ENCODE peak calls at places on chromosomes 11 and 22, in six cellular contexts. One of them, this sample, is unnamed.

GRCh38 chr22:39317084-39317755 is 2.2 kb downstream of the RPL3 start:
- DNase-seq in cardiac muscle cell: no peak
- DNase-seq in right lobe of liver: no peak
- DNase-seq in keratinocyte: peak; percentile 52
- DNase-seq in body of pancreas: no peak
- DNase-seq in thyroid gland: no peak
- DNase-seq in this sample: no peak

GRCh38 chr11:3920148-3920852 is 64.8 kb downstream of the STIM1 start:
- DNase-seq in right lobe of liver: no peak
- DNase-seq in cardiac muscle cell: no peak
- DNase-seq in thyroid gland: peak; percentile 27
- DNase-seq in keratinocyte: no peak
- DNase-seq in body of pancreas: no peak
- DNase-seq in this sample: no peak

GRCh38 chr11:92024788-92025187 is 199.8 kb upstream of the FAT3 start:
- DNase-seq in thyroid gland: no peak
- DNase-seq in body of pancreas: no peak
- DNase-seq in keratinocyte: no peak
- DNase-seq in cardiac muscle cell: no peak
- DNase-seq in right lobe of liver: no peak
- DNase-seq in this sample: no peak

GRCh38 chr22:47193606-47194316 is 431.3 kb downstream of the TBC1D22A start:
- DNase-seq in body of pancreas: peak; percentile 10
- DNase-seq in right lobe of liver: no peak
- DNase-seq in cardiac muscle cell: no peak
- DNase-seq in keratinocyte: no peak
- DNase-seq in thyroid gland: peak; percentile 1
- DNase-seq in this sample: no peak

GRCh38 chr11:99069831-99070444 is 49.2 kb downstream of the CNTN5 start:
- DNase-seq in right lobe of liver: no peak
- DNase-seq in keratinocyte: no peak
- DNase-seq in thyroid gland: peak; percentile 66
- DNase-seq in cardiac muscle cell: peak; percentile 51
- DNase-seq in body of pancreas: no peak
- DNase-seq in this sample: no peak

GRCh38 chr11:27820249-27820648 is 120.0 kb upstream of the BDNF start:
- DNase-seq in cardiac muscle cell: no peak
- DNase-seq in thyroid gland: no peak
- DNase-seq in keratinocyte: no peak
- DNase-seq in right lobe of liver: no peak
- DNase-seq in body of pancreas: no peak
- DNase-seq in this sample: no peak

GRCh38 chr22:19897726-19898515 is 43.2 kb upstream of the GNB1L start:
- DNase-seq in body of pancreas: no peak
- DNase-seq in cardiac muscle cell: no peak
- DNase-seq in thyroid gland: no peak
- DNase-seq in keratinocyte: no peak
- DNase-seq in right lobe of liver: no peak
- DNase-seq in this sample: no peak

GRCh38 chr11:27965559-27965958 is 142.4 kb downstream of the KIF18A start:
- DNase-seq in cardiac muscle cell: no peak
- DNase-seq in body of pancreas: no peak
- DNase-seq in right lobe of liver: no peak
- DNase-seq in keratinocyte: no peak
- DNase-seq in thyroid gland: no peak
- DNase-seq in this sample: no peak

GRCh38 chr11:12150831-12151382 is 40.5 kb downstream of the MICAL2 start:
- DNase-seq in thyroid gland: no peak
- DNase-seq in right lobe of liver: no peak
- DNase-seq in cardiac muscle cell: no peak
- DNase-seq in keratinocyte: no peak
- DNase-seq in body of pancreas: no peak
- DNase-seq in this sample: no peak

GRCh38 chr11:36306888-36307287 is 10.8 kb downstream of the PRR5L start:
- DNase-seq in keratinocyte: no peak
- DNase-seq in thyroid gland: no peak
- DNase-seq in right lobe of liver: no peak
- DNase-seq in body of pancreas: no peak
- DNase-seq in cardiac muscle cell: peak; percentile 23
- DNase-seq in this sample: peak; percentile 35

GRCh38 chr11:117932426-117932825 is 3.2 kb upstream of the TMPRSS13 start:
- DNase-seq in keratinocyte: no peak
- DNase-seq in thyroid gland: no peak
- DNase-seq in cardiac muscle cell: no peak
- DNase-seq in right lobe of liver: peak; percentile 36
- DNase-seq in body of pancreas: no peak
- DNase-seq in this sample: peak; percentile 35

GRCh38 chr11:76808996-76809395 is 25.8 kb downstream of the TSKU start:
- DNase-seq in thyroid gland: no peak
- DNase-seq in cardiac muscle cell: no peak
- DNase-seq in keratinocyte: no peak
- DNase-seq in right lobe of liver: no peak
- DNase-seq in body of pancreas: peak; percentile 6
- DNase-seq in this sample: no peak

GRCh38 chr11:96219981-96220623 is 122.9 kb downstream of the MAML2 start:
- DNase-seq in cardiac muscle cell: no peak
- DNase-seq in body of pancreas: no peak
- DNase-seq in thyroid gland: no peak
- DNase-seq in keratinocyte: no peak
- DNase-seq in right lobe of liver: no peak
- DNase-seq in this sample: peak; percentile 67

GRCh38 chr11:61791737-61792309 is 576 bp downstream of the TMEM258 start:
- DNase-seq in keratinocyte: no peak
- DNase-seq in thyroid gland: peak; percentile 67
- DNase-seq in right lobe of liver: no peak
- DNase-seq in cardiac muscle cell: peak; percentile 84
- DNase-seq in body of pancreas: peak; percentile 71
- DNase-seq in this sample: peak; percentile 75

GRCh38 chr22:41201146-41201545 is 4.0 kb upstream of the L3MBTL2 start:
- DNase-seq in right lobe of liver: no peak
- DNase-seq in body of pancreas: no peak
- DNase-seq in thyroid gland: no peak
- DNase-seq in keratinocyte: no peak
- DNase-seq in cardiac muscle cell: no peak
- DNase-seq in this sample: peak; percentile 20

GRCh38 chr22:39990688-39991087 is 4.1 kb upstream of the FAM83F start:
- DNase-seq in keratinocyte: no peak
- DNase-seq in body of pancreas: no peak
- DNase-seq in thyroid gland: no peak
- DNase-seq in cardiac muscle cell: no peak
- DNase-seq in right lobe of liver: no peak
- DNase-seq in this sample: no peak

GRCh38 chr11:44134625-44135024 is 39.1 kb downstream of the EXT2 start:
- DNase-seq in keratinocyte: no peak
- DNase-seq in body of pancreas: no peak
- DNase-seq in thyroid gland: no peak
- DNase-seq in cardiac muscle cell: no peak
- DNase-seq in right lobe of liver: no peak
- DNase-seq in this sample: no peak

GRCh38 chr22:48522271-48522670 is 1305.4 kb downstream of the BRD1 start:
- DNase-seq in thyroid gland: no peak
- DNase-seq in keratinocyte: no peak
- DNase-seq in body of pancreas: no peak
- DNase-seq in right lobe of liver: no peak
- DNase-seq in cardiac muscle cell: no peak
- DNase-seq in this sample: no peak

GRCh38 chr22:43823353-43823908 is 11.3 kb upstream of the EFCAB6 start:
- DNase-seq in thyroid gland: no peak
- DNase-seq in cardiac muscle cell: no peak
- DNase-seq in right lobe of liver: peak; percentile 88
- DNase-seq in keratinocyte: no peak
- DNase-seq in body of pancreas: peak; percentile 81
- DNase-seq in this sample: no peak

GRCh38 chr11:91880660-91881059 is 344.0 kb upstream of the FAT3 start:
- DNase-seq in cardiac muscle cell: no peak
- DNase-seq in body of pancreas: no peak
- DNase-seq in right lobe of liver: no peak
- DNase-seq in thyroid gland: no peak
- DNase-seq in keratinocyte: no peak
- DNase-seq in this sample: no peak

GRCh38 chr22:46275455-46276129 is 7.8 kb downstream of the TTC38 start:
- DNase-seq in thyroid gland: no peak
- DNase-seq in right lobe of liver: no peak
- DNase-seq in cardiac muscle cell: no peak
- DNase-seq in keratinocyte: no peak
- DNase-seq in body of pancreas: no peak
- DNase-seq in this sample: no peak

GRCh38 chr11:46200537-46201281 is 76.8 kb upstream of the CREB3L1 start:
- DNase-seq in cardiac muscle cell: no peak
- DNase-seq in body of pancreas: no peak
- DNase-seq in keratinocyte: peak; percentile 7
- DNase-seq in thyroid gland: no peak
- DNase-seq in right lobe of liver: no peak
- DNase-seq in this sample: no peak

GRCh38 chr11:19723572-19724342 is 11.1 kb downstream of the NAV2 start:
- DNase-seq in body of pancreas: no peak
- DNase-seq in right lobe of liver: peak; percentile 85
- DNase-seq in cardiac muscle cell: no peak
- DNase-seq in thyroid gland: no peak
- DNase-seq in keratinocyte: no peak
- DNase-seq in this sample: no peak

GRCh38 chr22:19120829-19121630 is 1.2 kb downstream of the DGCR2 start:
- DNase-seq in thyroid gland: peak; percentile 77
- DNase-seq in right lobe of liver: peak; percentile 78
- DNase-seq in body of pancreas: peak; percentile 81
- DNase-seq in cardiac muscle cell: peak; percentile 28
- DNase-seq in keratinocyte: no peak
- DNase-seq in this sample: peak; percentile 63

GRCh38 chr11:72606362-72607100 is 67.7 kb downstream of the PDE2A start:
- DNase-seq in cardiac muscle cell: no peak
- DNase-seq in right lobe of liver: no peak
- DNase-seq in body of pancreas: no peak
- DNase-seq in keratinocyte: no peak
- DNase-seq in thyroid gland: no peak
- DNase-seq in this sample: no peak

GRCh38 chr11:125902315-125902926 is 585 bp downstream of the PUS3 start:
- DNase-seq in cardiac muscle cell: no peak
- DNase-seq in right lobe of liver: no peak
- DNase-seq in thyroid gland: no peak
- DNase-seq in keratinocyte: no peak
- DNase-seq in body of pancreas: no peak
- DNase-seq in this sample: no peak

GRCh38 chr11:30113326-30113873 is 96.6 kb upstream of the KCNA4 start:
- DNase-seq in cardiac muscle cell: no peak
- DNase-seq in keratinocyte: no peak
- DNase-seq in right lobe of liver: no peak
- DNase-seq in body of pancreas: no peak
- DNase-seq in thyroid gland: peak; percentile 28
- DNase-seq in this sample: no peak

GRCh38 chr11:69670158-69670845 is 4.9 kb downstream of the LTO1 start:
- DNase-seq in body of pancreas: peak; percentile 81
- DNase-seq in right lobe of liver: peak; percentile 78
- DNase-seq in thyroid gland: peak; percentile 84
- DNase-seq in cardiac muscle cell: peak; percentile 90
- DNase-seq in keratinocyte: no peak
- DNase-seq in this sample: peak; percentile 93

GRCh38 chr11:114762437-114762836 is 84.1 kb downstream of the NXPE2 start:
- DNase-seq in body of pancreas: peak; percentile 55
- DNase-seq in keratinocyte: peak; percentile 1
- DNase-seq in cardiac muscle cell: peak; percentile 80
- DNase-seq in thyroid gland: peak; percentile 48
- DNase-seq in right lobe of liver: peak; percentile 53
- DNase-seq in this sample: peak; percentile 81

GRCh38 chr11:65418681-65419459 is 3.7 kb upstream of the NEAT1 start:
- DNase-seq in body of pancreas: peak; percentile 95
- DNase-seq in keratinocyte: no peak
- DNase-seq in right lobe of liver: peak; percentile 99
- DNase-seq in cardiac muscle cell: peak; percentile 91
- DNase-seq in thyroid gland: peak; percentile 100
- DNase-seq in this sample: peak; percentile 96
- TF ChIP-seq CTCF in body of pancreas: no peak
- TF ChIP-seq CTCF in keratinocyte: no peak
- TF ChIP-seq CTCF in right lobe of liver: no peak
- TF ChIP-seq CTCF in cardiac muscle cell: no peak
- TF ChIP-seq CTCF in thyroid gland: no peak
- TF ChIP-seq CTCF in this sample: no peak

DNA sequence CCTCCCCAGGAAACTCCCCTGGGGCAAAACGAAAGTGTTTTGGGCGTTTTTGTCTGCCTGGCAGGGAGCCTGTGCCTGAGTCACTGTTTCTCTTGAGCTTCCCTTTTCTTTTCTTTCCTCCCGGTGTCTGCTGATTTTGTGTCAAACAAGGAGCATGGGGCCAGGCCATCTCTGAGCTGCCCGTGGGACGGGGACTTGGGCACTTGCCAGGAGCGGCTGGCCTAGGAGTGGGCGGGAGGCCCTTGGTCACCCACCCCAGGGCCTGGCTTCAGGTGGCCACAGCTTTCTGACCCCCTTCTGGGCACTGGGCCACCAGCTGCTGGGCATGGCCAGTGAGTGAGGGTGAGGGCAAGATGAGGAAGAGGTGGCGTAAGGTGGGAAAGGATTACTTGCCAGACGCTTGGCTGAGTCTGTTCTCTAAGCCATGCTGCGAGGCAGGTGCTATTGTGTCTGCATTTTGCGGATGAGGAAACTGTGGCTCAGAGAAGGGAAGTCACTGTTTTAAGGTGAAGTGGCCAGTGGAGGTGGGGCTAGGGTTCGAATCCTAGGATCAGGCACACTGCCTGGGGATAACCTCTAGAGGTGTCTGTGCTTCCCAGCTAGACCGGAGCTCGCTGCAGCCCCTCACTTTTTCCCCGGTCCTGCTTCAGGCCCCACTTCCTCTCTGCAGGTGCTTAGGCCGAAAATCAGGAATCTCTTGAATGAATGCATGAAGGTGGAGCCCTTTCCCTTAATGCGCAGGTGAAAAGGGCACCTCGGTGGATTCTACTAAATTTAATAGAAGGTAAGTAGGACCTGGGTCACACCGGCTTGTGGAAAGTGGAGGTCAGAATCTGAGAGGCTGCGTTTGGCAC is 7.8 kb upstream of the NFAM1 start:
- DNase-seq in cardiac muscle cell: no peak
- DNase-seq in right lobe of liver: no peak
- DNase-seq in thyroid gland: no peak
- DNase-seq in keratinocyte: no peak
- DNase-seq in body of pancreas: peak; percentile 28
- DNase-seq in this sample: no peak
- H3K4me1 ChIP-seq in cardiac muscle cell: peaks cover 24% of the 10 kb centered on the region
- H3K4me1 ChIP-seq in right lobe of liver: peaks cover 18% of the 10 kb centered on the region
- H3K4me1 ChIP-seq in thyroid gland: peaks cover 48% of the 10 kb centered on the region
- H3K4me1 ChIP-seq in keratinocyte: peaks cover 30% of the 10 kb centered on the region
- H3K4me1 ChIP-seq in body of pancreas: peaks cover 33% of the 10 kb centered on the region
- H3K4me1 ChIP-seq in this sample: peaks cover 6% of the 10 kb centered on the region

DNA sequence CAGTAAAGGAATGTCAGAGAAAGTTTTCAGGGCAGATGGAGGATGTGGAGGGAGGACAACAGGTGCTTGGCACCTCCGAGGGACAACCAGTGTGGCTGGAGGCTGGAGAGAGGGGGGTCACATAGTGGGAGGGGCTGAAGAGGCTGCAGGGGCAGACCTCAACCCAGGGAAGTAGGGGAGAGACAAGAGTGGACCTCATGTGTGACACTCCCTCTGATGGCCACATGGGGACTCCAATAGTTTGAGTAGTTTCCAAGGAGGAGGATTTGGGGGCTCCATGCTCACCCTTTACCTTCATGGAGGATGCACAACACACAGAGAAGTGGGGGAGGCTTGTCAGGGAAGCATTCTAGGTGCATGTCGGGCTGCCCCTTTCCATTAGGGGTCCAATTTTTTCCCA is 35.1 kb upstream of the ASPHD2 start:
- DNase-seq in keratinocyte: no peak
- DNase-seq in right lobe of liver: no peak
- DNase-seq in cardiac muscle cell: no peak
- DNase-seq in body of pancreas: no peak
- DNase-seq in thyroid gland: no peak
- DNase-seq in this sample: no peak
- TF ChIP-seq CTCF in keratinocyte: peak; percentile 17
- TF ChIP-seq CTCF in right lobe of liver: no peak
- TF ChIP-seq CTCF in cardiac muscle cell: no peak
- TF ChIP-seq CTCF in body of pancreas: no peak
- TF ChIP-seq CTCF in thyroid gland: no peak
- TF ChIP-seq CTCF in this sample: no peak

GRCh38 chr11:108253176-108253575 is 30.3 kb downstream of the ATM start:
- DNase-seq in thyroid gland: no peak
- DNase-seq in cardiac muscle cell: no peak
- DNase-seq in keratinocyte: no peak
- DNase-seq in right lobe of liver: no peak
- DNase-seq in body of pancreas: no peak
- DNase-seq in this sample: no peak
- H3K4me1 ChIP-seq in thyroid gland: no peaks in the 10 kb centered on the region
- H3K4me1 ChIP-seq in cardiac muscle cell: no peaks in the 10 kb centered on the region
- H3K4me1 ChIP-seq in keratinocyte: no peaks in the 10 kb centered on the region
- H3K4me1 ChIP-seq in right lobe of liver: no peaks in the 10 kb centered on the region
- H3K4me1 ChIP-seq in body of pancreas: no peaks in the 10 kb centered on the region
- H3K4me1 ChIP-seq in this sample: no peaks in the 10 kb centered on the region

This sample was measured in Caco-2.